ENCODE peak calls at places on chromosomes 5 and 9, in six cellular contexts. K, U, H, W, E and I are unnamed samples.

GRCh38 chr5:67805666-67806348 is 409.7 kb upstream of the PIK3R1 start:
- DNase-seq in K (no peak), U (no peak), H (no peak), W (no peak), E (no peak), I (no peak)

GRCh38 chr5:89930591-89931383 is 478.8 kb downstream of the CETN3 start:
- DNase-seq in K (no peak), U (no peak), H (no peak), W (no peak), E (no peak), I (no peak)

GRCh38 chr5:135218486-135218755 is 180.6 kb downstream of the MACROH2A1 start:
- DNase-seq in K (no peak), U (no peak), H (no peak), W (no peak), E (no peak), I (no peak)

GRCh38 chr5:91072891-91073290 is 310.2 kb downstream of the ARRDC3 start:
- DNase-seq in K (no peak), U (no peak), H (no peak), W (no peak), E (no peak), I (no peak)

GRCh38 chr5:160556886-160557285 is 135.2 kb downstream of the PTTG1 start:
- DNase-seq in K (no peak), U (no peak), H (no peak), W (no peak), E (no peak), I (no peak)

GRCh38 chr5:6633469-6634326 is 458 bp downstream of the SRD5A1 start:
- DNase-seq in K (no peak), U (peak), H (peak), W (no peak), E (no peak), I (no peak)

GRCh38 chr9:137156567-137157375 is 13.1 kb downstream of the LRRC26 start:
- DNase-seq in K (no peak), U (no peak), H (no peak), W (peak), E (no peak), I (peak)

GRCh38 chr5:3031733-3032378 is 280.4 kb upstream of the IRX2 start:
- DNase-seq in K (no peak), U (no peak), H (no peak), W (no peak), E (no peak), I (no peak)

GRCh38 chr5:68304421-68305052 is 89.0 kb downstream of the PIK3R1 start:
- DNase-seq in K (no peak), U (no peak), H (no peak), W (no peak), E (no peak), I (no peak)

GRCh38 chr5:108629779-108630178 is 117.9 kb upstream of the FER start:
- DNase-seq in K (no peak), U (no peak), H (no peak), W (no peak), E (no peak), I (no peak)

GRCh38 chr9:119765632-119766031 is 396.4 kb upstream of the BRINP1 start:
- DNase-seq in K (no peak), U (no peak), H (no peak), W (no peak), E (no peak), I (no peak)

GRCh38 chr5:307306-307705 is 14.2 kb upstream of the AHRR start:
- DNase-seq in K (no peak), U (no peak), H (no peak), W (no peak), E (no peak), I (no peak)

GRCh38 chr9:132082188-132082587 is 2.5 kb upstream of the MED27 start:
- DNase-seq in K (no peak), U (no peak), H (no peak), W (no peak), E (no peak), I (no peak)

GRCh38 chr5:26416911-26417310 is 621.5 kb downstream of the CDH9 start:
- DNase-seq in K (no peak), U (no peak), H (no peak), W (no peak), E (no peak), I (no peak)

GRCh38 chr9:125529107-125529506 is 177.9 kb downstream of the MAPKAP1 start:
- DNase-seq in K (no peak), U (no peak), H (no peak), W (no peak), E (no peak), I (no peak)

GRCh38 chr9:28720746-28721145 is 1147.5 kb upstream of the C9orf72 start:
- DNase-seq in K (no peak), U (no peak), H (no peak), W (no peak), E (no peak), I (no peak)

GRCh38 chr5:129664336-129664937 is 83.5 kb upstream of the MINAR2 start:
- DNase-seq in K (no peak), U (peak), H (no peak), W (no peak), E (no peak), I (peak)

GRCh38 chr9:20269620-20270019 is 352.7 kb downstream of the MLLT3 start:
- DNase-seq in K (no peak), U (no peak), H (no peak), W (no peak), E (no peak), I (no peak)